ENCODE peak calls at places on chromosome 4, in six cellular contexts. C is GM12892, M is NB4, A is H54, J is K562, X is body of pancreas. I is an unnamed sample.

GRCh38 chr4:170259631-170260153 is 169.9 kb upstream of the AADAT start:
- DNase-seq in C (peak), A (peak), M (peak), J (peak), X (peak), I (peak)

GRCh38 chr4:17120761-17121160 is 222.3 kb upstream of the LDB2 start:
- DNase-seq in J (no peak), A (no peak), C (no peak), X (no peak), M (no peak), I (no peak)

GRCh38 chr4:153064571-153064970 is 128.4 kb downstream of the FHDC1 start:
- DNase-seq in J (no peak), M (no peak), C (no peak), X (no peak), A (no peak), I (no peak)

GRCh38 chr4:34258176-34258575 is 1986.1 kb downstream of the ARAP2 start:
- DNase-seq in M (no peak), J (no peak), X (no peak), A (no peak), C (no peak), I (no peak)

GRCh38 chr4:157014621-157015591 is 43.3 kb upstream of the PDGFC start:
- DNase-seq in A (peak), X (no peak), C (no peak), J (no peak), M (no peak), I (no peak)

GRCh38 chr4:89598602-89599001 is 238.4 kb downstream of the SNCA start:
- DNase-seq in A (no peak), J (no peak), X (no peak), C (no peak), M (peak), I (peak)

GRCh38 chr4:127501103-127501502 is 131.7 kb upstream of the INTU start:
- DNase-seq in C (no peak), M (no peak), J (no peak), A (no peak), X (no peak), I (no peak)

GRCh38 chr4:94641702-94642560 is 115.8 kb upstream of the BMPR1B start:
- DNase-seq in X (no peak), M (no peak), A (peak), C (no peak), J (no peak), I (no peak)

DNA sequence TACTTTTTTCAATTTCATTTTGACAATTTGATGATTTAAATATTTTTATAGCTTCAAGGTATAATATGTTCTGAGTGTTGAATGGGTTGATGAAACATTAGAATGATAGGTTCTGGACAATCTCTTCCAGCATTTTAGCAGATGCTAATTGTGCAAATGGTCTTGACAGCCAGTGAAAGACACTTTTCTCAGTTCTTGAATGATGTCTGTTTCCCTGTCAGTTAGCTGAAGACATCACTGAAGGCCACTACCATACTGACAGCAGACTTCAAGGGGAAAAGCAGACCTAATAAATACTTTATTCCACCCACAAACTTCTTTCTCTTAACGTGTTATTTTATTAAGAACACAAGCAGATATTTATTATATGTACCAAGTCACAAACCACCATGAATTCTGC is 498.6 kb downstream of the GRXCR1 start:
- DNase-seq in J (no peak), A (no peak), C (no peak), X (no peak), M (no peak), I (no peak)
- TF ChIP-seq POLR2A in J (no peak), A (no peak), C (no peak), X (no peak), M (no peak), I (no peak)

DNA sequence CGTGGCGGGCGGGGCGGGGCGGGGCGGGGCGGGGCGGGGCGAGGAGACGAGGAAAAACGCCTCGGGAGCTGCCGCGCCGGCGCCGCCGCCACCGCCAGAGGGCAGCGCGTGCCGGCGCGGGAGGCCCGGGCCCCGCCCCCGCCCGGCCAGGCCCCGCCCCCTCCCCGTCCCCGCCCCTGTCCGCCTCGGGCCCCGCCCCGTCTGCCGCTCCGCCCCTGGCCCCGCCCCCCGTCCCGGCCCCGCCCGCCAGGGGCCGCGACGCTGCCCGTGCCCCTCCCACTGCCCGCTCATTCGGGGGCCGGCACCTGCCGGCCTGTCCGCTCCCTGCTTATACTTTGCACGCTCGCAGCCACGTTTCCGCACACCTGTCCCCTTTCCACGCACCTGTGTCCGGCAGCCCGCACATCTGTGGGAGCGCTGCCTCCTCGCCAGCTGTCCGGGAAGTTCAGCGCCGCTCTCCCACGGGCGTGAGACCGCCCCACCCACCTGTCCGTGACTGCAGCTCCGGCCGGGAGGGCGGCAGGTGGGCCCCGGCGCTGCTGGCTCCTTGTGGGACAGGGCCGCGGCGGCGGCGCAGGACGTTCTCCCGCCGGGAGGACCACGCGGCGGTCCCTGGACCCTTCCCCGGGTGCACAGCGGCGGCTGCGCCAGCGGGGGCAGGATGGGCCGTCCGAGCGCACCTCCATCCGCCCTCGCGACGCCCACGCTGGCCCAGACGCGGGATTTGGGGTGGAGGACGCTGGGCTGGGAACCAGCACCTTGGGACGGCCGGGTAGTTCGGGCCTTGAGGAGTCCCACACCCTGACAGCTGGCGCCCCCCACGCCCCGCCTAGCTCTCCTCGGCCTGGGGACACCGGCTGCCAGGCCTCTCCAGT is 1.5 kb upstream of the FGFRL1 start:
- DNase-seq in X (peak), A (peak), C (peak), M (peak), J (peak), I (peak)
- TF ChIP-seq POLR2A in X (peak), A (no peak), C (no peak), M (peak), J (no peak), I (no peak)

GRCh38 chr4:52996261-52997131 is 134.4 kb downstream of the RASL11B start:
- DNase-seq in A (no peak), X (peak), C (no peak), M (no peak), J (no peak), I (no peak)

GRCh38 chr4:52993771-52994170 is 131.7 kb downstream of the RASL11B start:
- DNase-seq in X (no peak), M (no peak), C (no peak), J (no peak), A (no peak), I (no peak)

GRCh38 chr4:52997132-52997416 is 135.0 kb downstream of the RASL11B start:
- DNase-seq in J (no peak), A (no peak), C (no peak), M (no peak), X (no peak), I (no peak)

GRCh38 chr4:52998413-52998812 is 136.3 kb downstream of the RASL11B start:
- DNase-seq in A (no peak), X (no peak), M (no peak), C (no peak), J (no peak), I (no peak)

GRCh38 chr4:52995341-52996030 is 133.4 kb downstream of the RASL11B start:
- DNase-seq in M (no peak), C (no peak), X (no peak), A (no peak), J (no peak), I (no peak)
- TF ChIP-seq POLR2A in M (no peak), C (no peak), X (no peak), A (no peak), J (no peak), I (no peak)

DNA sequence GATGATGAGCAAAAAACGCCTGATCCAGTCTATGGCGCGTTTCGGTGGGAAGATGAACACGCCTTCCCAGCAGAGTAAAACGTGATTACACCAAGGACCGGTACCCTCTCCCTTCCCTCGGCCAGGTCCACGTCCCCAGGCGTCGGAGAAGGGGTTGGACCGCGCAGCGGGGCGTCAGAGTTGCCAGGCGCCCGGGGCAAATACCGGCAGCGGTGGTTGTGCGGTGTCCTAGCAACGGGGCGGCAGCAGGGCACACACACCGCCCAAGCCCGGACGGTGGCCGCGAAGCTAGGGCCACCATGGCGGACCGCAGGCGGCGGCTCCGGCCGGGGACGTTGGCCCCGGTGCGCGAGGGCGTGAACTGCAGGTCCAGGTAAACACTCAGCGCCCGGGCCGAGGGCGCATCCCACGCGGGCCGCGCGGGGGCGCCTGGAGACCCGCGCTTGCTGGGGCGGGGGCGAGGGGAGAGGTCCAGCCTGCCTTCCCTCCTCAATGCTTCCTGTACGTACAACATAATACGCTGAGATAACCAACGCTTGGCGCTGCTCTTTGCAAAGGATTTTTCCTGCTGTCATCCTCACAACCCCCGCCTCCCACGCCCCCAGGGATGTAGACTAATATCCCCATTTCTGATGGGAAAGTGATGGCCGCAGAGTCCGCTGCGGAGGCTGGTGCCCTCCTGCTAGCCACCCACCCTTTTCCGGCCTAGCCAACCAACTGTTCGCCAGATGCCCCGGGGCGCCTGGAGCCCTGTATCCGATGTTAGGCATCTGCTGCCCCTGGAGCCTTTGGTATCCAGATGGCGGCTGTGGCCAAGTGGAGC is at the start of gene FAM47E:
- DNase-seq in X (peak), A (no peak), C (peak), J (peak), M (peak), I (peak)
- TF ChIP-seq POLR2A in X (peak), A (peak), C (no peak), J (no peak), M (no peak), I (no peak)

DNA sequence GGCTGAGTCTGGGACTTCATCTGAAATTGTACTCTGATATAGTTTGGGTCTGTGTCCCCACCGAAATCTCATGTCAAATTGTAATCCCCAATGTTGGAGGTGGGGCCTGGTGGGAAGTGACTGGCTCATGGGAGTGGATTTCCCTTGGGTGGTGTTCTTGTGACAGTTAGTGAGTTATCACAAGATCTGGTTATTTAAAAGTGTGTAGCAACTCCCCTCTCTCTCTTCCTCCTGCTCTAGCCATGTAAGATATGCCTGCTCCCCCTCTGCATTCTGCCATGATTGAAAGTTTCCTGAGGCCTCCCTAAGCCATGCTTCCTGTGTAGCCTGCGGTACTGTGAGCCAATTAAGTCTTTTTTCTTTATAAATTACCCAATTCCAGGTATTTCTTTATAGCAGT is 61.0 kb downstream of the RASGEF1B start:
- DNase-seq in J (no peak), C (no peak), M (peak), X (no peak), A (no peak), I (no peak)
- TF ChIP-seq POLR2A in J (no peak), C (no peak), M (no peak), X (no peak), A (no peak), I (no peak)